ENCODE peak calls at places on chromosomes 1 and 21, in ten cellular contexts. One of them, this sample, is unnamed.

GRCh38 chr1:3918966-3919611 is 19.0 kb upstream of the C1orf174 start:
- DNase-seq in NCI-H446: no peak
- DNase-seq in fibroblast of the conjunctiva: no peak
- DNase-seq in ELR: no peak
- DNase-seq in NCI-H1092: no peak
- DNase-seq in RKO: no peak
- DNase-seq in mesenchymal stem cell: no peak
- DNase-seq in AG04450: no peak
- DNase-seq in kidney tubule cell: no peak
- DNase-seq in HEK293T: no peak
- DNase-seq in this sample: no peak

GRCh38 chr1:244952940-244953339 is 88.6 kb upstream of the HNRNPU start:
- DNase-seq in NCI-H446: no peak
- DNase-seq in fibroblast of the conjunctiva: no peak
- DNase-seq in ELR: no peak
- DNase-seq in NCI-H1092: no peak
- DNase-seq in RKO: no peak
- DNase-seq in mesenchymal stem cell: no peak
- DNase-seq in AG04450: no peak
- DNase-seq in kidney tubule cell: peak
- DNase-seq in HEK293T: no peak
- DNase-seq in this sample: no peak

GRCh38 chr1:205504311-205505075 is at the start of gene CDK18:
- DNase-seq in NCI-H446: no peak
- DNase-seq in fibroblast of the conjunctiva: no peak
- DNase-seq in ELR: peak
- DNase-seq in NCI-H1092: peak
- DNase-seq in RKO: peak
- DNase-seq in mesenchymal stem cell: peak
- DNase-seq in AG04450: no peak
- DNase-seq in kidney tubule cell: peak
- DNase-seq in HEK293T: peak
- DNase-seq in this sample: peak

GRCh38 chr1:1422465-1423244 is 1.6 kb upstream of the ANKRD65 start:
- DNase-seq in NCI-H446: no peak
- DNase-seq in fibroblast of the conjunctiva: no peak
- DNase-seq in ELR: peak
- DNase-seq in NCI-H1092: no peak
- DNase-seq in RKO: no peak
- DNase-seq in mesenchymal stem cell: peak
- DNase-seq in AG04450: no peak
- DNase-seq in kidney tubule cell: peak
- DNase-seq in HEK293T: no peak
- DNase-seq in this sample: no peak

GRCh38 chr1:1344672-1345361 is 4.4 kb downstream of the DVL1 start:
- DNase-seq in NCI-H446: no peak
- DNase-seq in fibroblast of the conjunctiva: no peak
- DNase-seq in ELR: peak
- DNase-seq in NCI-H1092: no peak
- DNase-seq in RKO: peak
- DNase-seq in mesenchymal stem cell: peak
- DNase-seq in AG04450: no peak
- DNase-seq in kidney tubule cell: peak
- DNase-seq in HEK293T: peak
- DNase-seq in this sample: no peak

GRCh38 chr1:41566969-41567368 is 82.5 kb upstream of the EDN2 start:
- DNase-seq in NCI-H446: no peak
- DNase-seq in fibroblast of the conjunctiva: no peak
- DNase-seq in ELR: no peak
- DNase-seq in NCI-H1092: no peak
- DNase-seq in RKO: no peak
- DNase-seq in mesenchymal stem cell: no peak
- DNase-seq in AG04450: no peak
- DNase-seq in kidney tubule cell: no peak
- DNase-seq in HEK293T: no peak
- DNase-seq in this sample: no peak

GRCh38 chr1:22275626-22276395 is 132.9 kb upstream of the WNT4 start:
- DNase-seq in NCI-H446: peak
- DNase-seq in fibroblast of the conjunctiva: peak
- DNase-seq in ELR: peak
- DNase-seq in NCI-H1092: peak
- DNase-seq in RKO: peak
- DNase-seq in mesenchymal stem cell: peak
- DNase-seq in AG04450: peak
- DNase-seq in kidney tubule cell: peak
- DNase-seq in HEK293T: peak
- DNase-seq in this sample: no peak

GRCh38 chr1:20080441-20081330 is 10.7 kb downstream of the PLA2G5 start:
- DNase-seq in NCI-H446: no peak
- DNase-seq in fibroblast of the conjunctiva: no peak
- DNase-seq in ELR: no peak
- DNase-seq in NCI-H1092: no peak
- DNase-seq in RKO: no peak
- DNase-seq in mesenchymal stem cell: no peak
- DNase-seq in AG04450: no peak
- DNase-seq in kidney tubule cell: no peak
- DNase-seq in HEK293T: no peak
- DNase-seq in this sample: peak

GRCh38 chr1:85450832-85451231 is 14.1 kb downstream of the DDAH1 start:
- DNase-seq in NCI-H446: no peak
- DNase-seq in fibroblast of the conjunctiva: no peak
- DNase-seq in ELR: no peak
- DNase-seq in NCI-H1092: no peak
- DNase-seq in RKO: no peak
- DNase-seq in mesenchymal stem cell: no peak
- DNase-seq in AG04450: no peak
- DNase-seq in kidney tubule cell: peak
- DNase-seq in HEK293T: no peak
- DNase-seq in this sample: no peak

GRCh38 chr1:179825201-179825600 is 52.4 kb downstream of the TOR1AIP2 start:
- DNase-seq in NCI-H446: no peak
- DNase-seq in fibroblast of the conjunctiva: no peak
- DNase-seq in ELR: no peak
- DNase-seq in NCI-H1092: no peak
- DNase-seq in RKO: no peak
- DNase-seq in mesenchymal stem cell: no peak
- DNase-seq in AG04450: no peak
- DNase-seq in kidney tubule cell: no peak
- DNase-seq in HEK293T: no peak
- DNase-seq in this sample: no peak

GRCh38 chr1:43531453-43531905 is 796 bp downstream of the PTPRF start:
- DNase-seq in NCI-H446: peak
- DNase-seq in fibroblast of the conjunctiva: no peak
- DNase-seq in ELR: peak
- DNase-seq in NCI-H1092: no peak
- DNase-seq in RKO: peak
- DNase-seq in mesenchymal stem cell: peak
- DNase-seq in AG04450: no peak
- DNase-seq in kidney tubule cell: peak
- DNase-seq in HEK293T: peak
- DNase-seq in this sample: no peak

GRCh38 chr1:201248721-201249559 is 34.4 kb upstream of the PKP1 start:
- DNase-seq in NCI-H446: no peak
- DNase-seq in fibroblast of the conjunctiva: no peak
- DNase-seq in ELR: no peak
- DNase-seq in NCI-H1092: no peak
- DNase-seq in RKO: no peak
- DNase-seq in mesenchymal stem cell: no peak
- DNase-seq in AG04450: no peak
- DNase-seq in kidney tubule cell: no peak
- DNase-seq in HEK293T: no peak
- DNase-seq in this sample: no peak

GRCh38 chr1:39901486-39902120 is at the start of gene MYCL:
- DNase-seq in NCI-H446: peak
- DNase-seq in fibroblast of the conjunctiva: no peak
- DNase-seq in ELR: peak
- DNase-seq in NCI-H1092: peak
- DNase-seq in RKO: peak
- DNase-seq in mesenchymal stem cell: peak
- DNase-seq in AG04450: no peak
- DNase-seq in kidney tubule cell: peak
- DNase-seq in HEK293T: peak
- DNase-seq in this sample: peak

GRCh38 chr1:197908695-197909336 is 6.4 kb downstream of the C1orf53 start:
- DNase-seq in NCI-H446: no peak
- DNase-seq in fibroblast of the conjunctiva: no peak
- DNase-seq in ELR: peak
- DNase-seq in NCI-H1092: no peak
- DNase-seq in RKO: no peak
- DNase-seq in mesenchymal stem cell: no peak
- DNase-seq in AG04450: no peak
- DNase-seq in kidney tubule cell: peak
- DNase-seq in HEK293T: peak
- DNase-seq in this sample: peak

GRCh38 chr1:56317722-56318121 is 261.6 kb downstream of the PLPP3 start:
- DNase-seq in NCI-H446: no peak
- DNase-seq in fibroblast of the conjunctiva: no peak
- DNase-seq in ELR: no peak
- DNase-seq in NCI-H1092: no peak
- DNase-seq in RKO: no peak
- DNase-seq in mesenchymal stem cell: no peak
- DNase-seq in AG04450: no peak
- DNase-seq in kidney tubule cell: no peak
- DNase-seq in HEK293T: no peak
- DNase-seq in this sample: no peak

GRCh38 chr21:35599164-35599563 is 461.2 kb downstream of the SETD4 start:
- DNase-seq in NCI-H446: no peak
- DNase-seq in fibroblast of the conjunctiva: no peak
- DNase-seq in ELR: no peak
- DNase-seq in NCI-H1092: no peak
- DNase-seq in RKO: no peak
- DNase-seq in mesenchymal stem cell: no peak
- DNase-seq in AG04450: no peak
- DNase-seq in kidney tubule cell: no peak
- DNase-seq in HEK293T: no peak
- DNase-seq in this sample: no peak

GRCh38 chr1:65939187-65939586 is 146.5 kb downstream of the PDE4B start:
- DNase-seq in NCI-H446: no peak
- DNase-seq in fibroblast of the conjunctiva: no peak
- DNase-seq in ELR: no peak
- DNase-seq in NCI-H1092: no peak
- DNase-seq in RKO: no peak
- DNase-seq in mesenchymal stem cell: no peak
- DNase-seq in AG04450: no peak
- DNase-seq in kidney tubule cell: no peak
- DNase-seq in HEK293T: no peak
- DNase-seq in this sample: no peak

GRCh38 chr1:244344001-244344400 is 107.7 kb downstream of the ADSS2 start:
- DNase-seq in NCI-H446: no peak
- DNase-seq in fibroblast of the conjunctiva: no peak
- DNase-seq in ELR: no peak
- DNase-seq in NCI-H1092: no peak
- DNase-seq in RKO: no peak
- DNase-seq in mesenchymal stem cell: no peak
- DNase-seq in AG04450: no peak
- DNase-seq in kidney tubule cell: no peak
- DNase-seq in HEK293T: no peak
- DNase-seq in this sample: no peak

GRCh38 chr1:172340520-172340919 is 80.0 kb upstream of the C1orf105 start:
- DNase-seq in NCI-H446: no peak
- DNase-seq in fibroblast of the conjunctiva: no peak
- DNase-seq in ELR: no peak
- DNase-seq in NCI-H1092: no peak
- DNase-seq in RKO: no peak
- DNase-seq in mesenchymal stem cell: no peak
- DNase-seq in AG04450: no peak
- DNase-seq in kidney tubule cell: no peak
- DNase-seq in HEK293T: no peak
- DNase-seq in this sample: no peak

GRCh38 chr1:28173980-28174297 is 2.6 kb downstream of the PTAFR start:
- DNase-seq in NCI-H446: no peak
- DNase-seq in fibroblast of the conjunctiva: no peak
- DNase-seq in ELR: no peak
- DNase-seq in NCI-H1092: no peak
- DNase-seq in RKO: no peak
- DNase-seq in mesenchymal stem cell: no peak
- DNase-seq in AG04450: peak
- DNase-seq in kidney tubule cell: no peak
- DNase-seq in HEK293T: no peak
- DNase-seq in this sample: no peak

GRCh38 chr1:59108481-59109317 is 188.2 kb upstream of the FGGY start:
- DNase-seq in NCI-H446: peak
- DNase-seq in fibroblast of the conjunctiva: no peak
- DNase-seq in ELR: no peak
- DNase-seq in NCI-H1092: no peak
- DNase-seq in RKO: no peak
- DNase-seq in mesenchymal stem cell: no peak
- DNase-seq in AG04450: no peak
- DNase-seq in kidney tubule cell: no peak
- DNase-seq in HEK293T: no peak
- DNase-seq in this sample: no peak

GRCh38 chr1:208040714-208041393 is 129.9 kb upstream of the CD34 start:
- DNase-seq in NCI-H446: no peak
- DNase-seq in fibroblast of the conjunctiva: no peak
- DNase-seq in ELR: no peak
- DNase-seq in NCI-H1092: no peak
- DNase-seq in RKO: no peak
- DNase-seq in mesenchymal stem cell: no peak
- DNase-seq in AG04450: no peak
- DNase-seq in kidney tubule cell: no peak
- DNase-seq in HEK293T: no peak
- DNase-seq in this sample: no peak

This sample was measured in Jurkat, Clone E6-1.